ENCODE peak calls at places on chromosomes 5 and 9, in four cellular contexts. Z, E, C and M are unnamed samples.

GRCh38 chr5:52710972-52711596 is 76.6 kb upstream of the ITGA1 start:
- DNase-seq in Z (no peak), E (no peak), C (no peak), M (no peak)

GRCh38 chr9:37617837-37618236 is 25.4 kb upstream of the TOMM5 start:
- DNase-seq in Z (peak; percentile 61), E (peak; percentile 34), C (no peak), M (no peak)

GRCh38 chr5:179371681-179372675 is 26.7 kb upstream of the ADAMTS2 start:
- DNase-seq in Z (peak; percentile 35), E (no peak), C (no peak), M (peak; percentile 54)

GRCh38 chr9:102975246-102975645 is 19.9 kb upstream of the CYLC2 start:
- DNase-seq in Z (no peak), E (no peak), C (no peak), M (no peak)

GRCh38 chr5:141908796-141909195 is 14.9 kb upstream of the DELE1 start:
- DNase-seq in Z (no peak), E (peak; percentile 7), C (no peak), M (no peak)

GRCh38 chr5:171524461-171524860 is 105.0 kb downstream of the FGF18 start:
- DNase-seq in Z (no peak), E (no peak), C (no peak), M (no peak)

GRCh38 chr9:19050637-19051591 is 1.7 kb downstream of the RRAGA start:
- DNase-seq in Z (no peak), E (no peak), C (no peak), M (no peak)

GRCh38 chr9:35579130-35579529 is 25.9 kb upstream of the TESK1 start:
- DNase-seq in Z (no peak), E (no peak), C (no peak), M (no peak)

GRCh38 chr5:113358696-113359095 is 76.1 kb downstream of the TSSK1B start:
- DNase-seq in Z (no peak), E (no peak), C (no peak), M (no peak)

GRCh38 chr9:134173127-134174072 is 9.0 kb upstream of the RNU6ATAC start:
- DNase-seq in Z (no peak), E (no peak), C (no peak), M (no peak)

GRCh38 chr5:4199461-4199860 is 603.8 kb downstream of the IRX1 start:
- DNase-seq in Z (peak; percentile 59), E (no peak), C (no peak), M (no peak)

GRCh38 chr5:13740471-13740870 is 204.0 kb downstream of the DNAH5 start:
- DNase-seq in Z (no peak), E (no peak), C (no peak), M (no peak)

GRCh38 chr9:38067892-38068615 is 973 bp downstream of the SHB start:
- DNase-seq in Z (peak; percentile 68), E (no peak), C (no peak), M (no peak)

GRCh38 chr5:122145906-122146305 is 16.6 kb downstream of the ZNF474 start:
- DNase-seq in Z (no peak), E (no peak), C (no peak), M (no peak)

GRCh38 chr5:150160448-150161069 is 4.9 kb upstream of the PDGFRB start:
- DNase-seq in Z (no peak), E (no peak), C (no peak), M (no peak)

GRCh38 chr5:387491-388265 is 55.3 kb upstream of the EXOC3 start:
- DNase-seq in Z (peak; percentile 43), E (no peak), C (peak; percentile 28), M (peak; percentile 45)

GRCh38 chr9:127210851-127211730 is 53.5 kb upstream of the GARNL3 start:
- DNase-seq in Z (peak; percentile 70), E (no peak), C (no peak), M (no peak)

GRCh38 chr5:139458580-139459407 is 3.7 kb downstream of the ECSCR start:
- DNase-seq in Z (peak; percentile 54), E (peak; percentile 86), C (no peak), M (no peak)

GRCh38 chr5:35233601-35234000 is 3.3 kb upstream of the PRLR start:
- DNase-seq in Z (no peak), E (no peak), C (no peak), M (no peak)

GRCh38 chr9:118331622-118332045 is 627.4 kb downstream of the TLR4 start:
- DNase-seq in Z (no peak), E (peak; percentile 92), C (peak; percentile 60), M (peak; percentile 61)

DNA sequence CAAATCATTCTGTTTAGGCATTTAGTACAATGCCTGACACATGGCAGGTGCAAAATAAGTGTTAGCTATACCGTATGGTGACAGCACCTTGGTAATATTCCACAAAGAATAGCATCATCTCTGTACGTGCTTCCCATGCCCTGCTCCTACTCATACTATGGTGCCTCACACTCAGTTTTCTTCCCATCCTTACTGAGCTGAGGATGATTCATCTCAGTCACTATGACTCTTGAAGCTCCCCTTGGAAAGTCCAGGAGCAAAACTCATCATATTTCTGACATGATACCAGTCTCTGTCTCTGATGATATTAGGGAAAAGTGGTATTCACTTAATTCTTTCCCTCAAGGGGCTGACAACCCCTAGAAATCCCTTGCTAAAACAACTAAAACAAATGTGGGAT is 423.3 kb downstream of the EFNA5 start:
- DNase-seq in Z (no peak), E (no peak), C (no peak), M (no peak)
- TF ChIP-seq CTCF in Z (no peak), E (no peak), C (no peak), M (no peak)

GRCh38 chr5:75059887-75060286 is 7.5 kb upstream of the GCNT4 start:
- DNase-seq in Z (no peak), E (peak; percentile 27), C (no peak), M (no peak)
- H3K4me1 ChIP-seq in Z (peaks cover 5% of the 10 kb centered on the region), E (no peaks in the 10 kb centered on the region), C (no peaks in the 10 kb centered on the region), M (no peaks in the 10 kb centered on the region)

DNA sequence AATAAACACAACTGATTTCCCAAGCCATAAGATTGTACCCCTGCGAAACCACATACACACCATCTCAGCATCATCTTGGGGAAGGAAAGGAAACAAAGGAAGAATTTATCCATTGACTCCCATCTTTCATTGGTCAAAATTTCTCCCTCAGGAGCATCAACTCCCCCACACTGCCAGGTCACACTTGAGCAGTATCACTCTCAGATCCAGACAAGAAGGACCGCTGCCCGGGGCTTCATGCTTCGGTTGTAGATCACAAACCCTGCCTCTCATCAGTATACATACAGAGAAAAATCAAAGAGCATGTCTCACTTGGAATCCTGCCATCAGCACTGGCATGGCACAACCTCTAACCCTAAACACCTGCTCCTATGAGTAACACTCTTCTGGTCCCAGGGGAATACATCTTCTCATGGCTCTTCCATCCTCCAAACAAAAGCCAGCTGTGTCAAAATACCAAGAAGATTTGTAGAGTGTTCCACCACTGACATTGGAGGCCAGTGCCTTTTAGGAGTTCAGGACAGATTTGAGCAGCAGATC is 84.8 kb upstream of the MIER3 start:
- DNase-seq in Z (no peak), E (no peak), C (no peak), M (no peak)
- H3K4me3 ChIP-seq in Z (no peak overlapping the region), E (no peak overlapping the region), C (no peak overlapping the region), M (no peak overlapping the region)

GRCh38 chr9:75852746-75853145 is 37.7 kb upstream of the PCSK5 start:
- DNase-seq in Z (no peak), E (no peak), C (no peak), M (no peak)

GRCh38 chr9:75851917-75852316 is 38.6 kb upstream of the PCSK5 start:
- DNase-seq in Z (no peak), E (no peak), C (no peak), M (no peak)

GRCh38 chr9:75858497-75859092 is 31.9 kb upstream of the PCSK5 start:
- DNase-seq in Z (no peak), E (no peak), C (no peak), M (no peak)

GRCh38 chr9:75850459-75851200 is 39.8 kb upstream of the PCSK5 start:
- DNase-seq in Z (no peak), E (no peak), C (no peak), M (no peak)

GRCh38 chr9:75855509-75855908 is 35.0 kb upstream of the PCSK5 start:
- DNase-seq in Z (peak; percentile 65), E (no peak), C (no peak), M (no peak)
- TF ChIP-seq CTCF in Z (peak; percentile 78), E (peak; percentile 46), C (peak; percentile 31), M (peak; percentile 64)

GRCh38 chr5:10588109-10588775 is 24.4 kb downstream of the ANKRD33B start:
- DNase-seq in Z (no peak), E (no peak), C (no peak), M (no peak)
- H3K4me1 ChIP-seq in Z (no peaks in the 10 kb centered on the region), E (no peaks in the 10 kb centered on the region), C (no peaks in the 10 kb centered on the region), M (peaks cover 11% of the 10 kb centered on the region)

DNA sequence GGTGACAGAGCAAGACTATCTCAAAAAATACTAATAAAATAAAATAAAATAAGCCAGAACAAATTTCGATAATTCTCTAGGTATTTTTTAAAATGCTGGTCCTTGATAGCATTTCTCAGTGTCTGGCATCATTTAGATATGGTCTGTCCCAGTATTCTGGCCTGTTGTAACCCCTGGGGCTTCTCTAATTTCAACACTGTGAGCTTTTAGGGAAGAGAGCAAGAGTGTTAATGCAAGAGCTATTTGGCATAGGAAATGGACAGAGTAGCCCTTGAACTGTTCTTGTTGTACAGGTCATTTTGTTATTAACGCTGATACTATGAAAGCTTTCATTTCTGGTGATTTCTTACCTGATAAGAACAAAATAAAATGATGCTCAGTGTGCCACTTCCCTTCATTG is 112.2 kb upstream of the ZNF608 start:
- DNase-seq in Z (no peak), E (no peak), C (no peak), M (no peak)
- H3K4me3 ChIP-seq in Z (no peak overlapping the region), E (no peak overlapping the region), C (no peak overlapping the region), M (no peak overlapping the region)

GRCh38 chr5:173641171-173641570 is 24.7 kb upstream of the BOD1 start:
- DNase-seq in Z (peak; percentile 42), E (no peak), C (no peak), M (peak; percentile 37)

GRCh38 chr5:173638126-173638525 is 21.7 kb upstream of the BOD1 start:
- DNase-seq in Z (peak; percentile 41), E (no peak), C (no peak), M (peak; percentile 14)

GRCh38 chr5:173638631-173639030 is 22.2 kb upstream of the BOD1 start:
- DNase-seq in Z (peak; percentile 29), E (no peak), C (no peak), M (peak; percentile 12)

GRCh38 chr5:173642191-173642816 is 25.9 kb upstream of the BOD1 start:
- DNase-seq in Z (peak; percentile 35), E (no peak), C (no peak), M (peak; percentile 30)

GRCh38 chr5:173640166-173640804 is 23.8 kb upstream of the BOD1 start:
- DNase-seq in Z (peak; percentile 34), E (no peak), C (no peak), M (peak; percentile 17)
- TF ChIP-seq CTCF in Z (peak; percentile 37), E (no peak), C (no peak), M (no peak)

GRCh38 chr9:129319076-129319937 is 141.2 kb upstream of the IER5L start:
- DNase-seq in Z (peak; percentile 39), E (no peak), C (peak; percentile 52), M (no peak)
- H3K4me1 ChIP-seq in Z (no peaks in the 10 kb centered on the region), E (peaks cover 30% of the 10 kb centered on the region), C (no peaks in the 10 kb centered on the region), M (peaks cover 4% of the 10 kb centered on the region)

GRCh38 chr5:96628406-96628805 is 33.8 kb upstream of the CAST start:
- DNase-seq in Z (no peak), E (no peak), C (no peak), M (no peak)

GRCh38 chr5:96626956-96627355 is 35.2 kb upstream of the CAST start:
- DNase-seq in Z (no peak), E (peak; percentile 99), C (no peak), M (no peak)

GRCh38 chr5:96629774-96630173 is 32.4 kb upstream of the CAST start:
- DNase-seq in Z (no peak), E (peak; percentile 99), C (no peak), M (peak; percentile 90)

GRCh38 chr5:96624631-96625030 is 37.5 kb upstream of the CAST start:
- DNase-seq in Z (no peak), E (no peak), C (no peak), M (no peak)

GRCh38 chr5:96627792-96628191 is 34.4 kb upstream of the CAST start:
- DNase-seq in Z (no peak), E (no peak), C (no peak), M (no peak)
- H3K4me3 ChIP-seq in Z (no peak overlapping the region), E (no peak overlapping the region), C (no peak overlapping the region), M (peak overlapping the region; percentile 6)